ENCODE peak calls at places on chromosome 3, in five cellular contexts. J is NB4, X is AG04450, B is OCI-LY7, I is WERI-Rb-1. F is an unnamed sample.

GRCh38 chr3:58585994-58586393 is 8.8 kb upstream of the FAM107A start:
- DNase-seq in J (no peak), X (no peak), B (no peak), I (no peak), F (no peak)

GRCh38 chr3:45098315-45098714 is 47.9 kb downstream of the CDCP1 start:
- DNase-seq in J (peak), X (no peak), B (no peak), I (no peak), F (peak)

GRCh38 chr3:44323341-44323955 is 15.1 kb upstream of the TCAIM start:
- DNase-seq in J (peak), X (peak), B (peak), I (peak), F (peak)

GRCh38 chr3:177523991-177524438 is 326.7 kb upstream of the TBL1XR1 start:
- DNase-seq in J (no peak), X (no peak), B (no peak), I (no peak), F (peak)

GRCh38 chr3:17157713-17158112 is 273.0 kb downstream of the PLCL2 start:
- DNase-seq in J (no peak), X (no peak), B (no peak), I (no peak), F (no peak)

GRCh38 chr3:9676780-9677179 is 26.9 kb upstream of the CPNE9 start:
- DNase-seq in J (no peak), X (no peak), B (no peak), I (no peak), F (no peak)

GRCh38 chr3:151864423-151865101 is 8.9 kb upstream of the SUCNR1 start:
- DNase-seq in J (peak), X (peak), B (no peak), I (no peak), F (peak)

GRCh38 chr3:89692601-89693000 is 585.2 kb downstream of the EPHA3 start:
- DNase-seq in J (no peak), X (no peak), B (no peak), I (no peak), F (no peak)

GRCh38 chr3:113409676-113410075 is 31.6 kb downstream of the CFAP44 start:
- DNase-seq in J (peak), X (no peak), B (no peak), I (no peak), F (no peak)

DNA sequence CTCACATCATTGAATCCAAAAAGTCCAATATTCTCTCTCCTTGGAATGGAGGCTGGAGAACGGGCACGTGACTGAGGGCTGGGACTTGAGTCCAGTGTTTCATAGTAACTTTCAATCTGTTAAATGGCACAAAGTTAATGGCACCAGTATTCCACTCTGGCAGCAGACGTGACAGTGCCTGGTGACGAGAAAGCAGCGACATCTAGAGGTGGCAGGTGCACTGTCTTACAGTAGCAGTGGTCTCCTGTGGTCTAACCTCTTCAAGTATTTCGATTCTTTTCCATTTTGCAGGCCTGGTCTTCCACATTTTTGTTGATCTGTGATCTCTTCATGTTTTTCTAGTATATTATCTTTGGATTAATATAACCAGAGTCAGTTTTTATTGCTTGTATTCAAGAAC is 107.1 kb downstream of the OXSM start:
- DNase-seq in J (peak), X (no peak), B (peak), I (peak), F (no peak)
- TF ChIP-seq CTCF in J (peak), X (peak), B (peak), I (peak), F (peak)

DNA sequence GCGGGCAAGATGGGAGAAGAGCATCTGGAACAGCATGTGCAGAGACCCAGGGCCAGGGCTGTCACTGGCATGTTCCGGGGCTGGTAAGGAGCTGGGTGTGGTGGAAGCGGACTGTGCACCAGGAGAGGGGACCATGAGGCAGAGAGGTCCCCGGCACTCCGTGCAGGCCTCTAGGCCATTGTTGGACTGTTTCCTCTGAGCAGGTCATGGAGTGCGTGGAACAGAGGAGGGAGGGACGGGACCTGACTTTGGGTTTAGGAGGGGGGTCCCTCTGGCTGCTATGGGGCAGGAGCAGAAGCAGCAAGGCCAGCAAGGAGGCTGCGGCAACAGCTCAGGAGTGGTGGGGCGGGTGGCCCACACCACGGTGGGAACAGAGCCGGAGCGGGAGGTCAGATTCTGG is 47.1 kb downstream of the TPRA1 start:
- DNase-seq in J (no peak), X (no peak), B (no peak), I (no peak), F (no peak)
- H3K4me3 ChIP-seq in J (no peak), X (no peak), B (no peak), I (no peak), F (no peak)

DNA sequence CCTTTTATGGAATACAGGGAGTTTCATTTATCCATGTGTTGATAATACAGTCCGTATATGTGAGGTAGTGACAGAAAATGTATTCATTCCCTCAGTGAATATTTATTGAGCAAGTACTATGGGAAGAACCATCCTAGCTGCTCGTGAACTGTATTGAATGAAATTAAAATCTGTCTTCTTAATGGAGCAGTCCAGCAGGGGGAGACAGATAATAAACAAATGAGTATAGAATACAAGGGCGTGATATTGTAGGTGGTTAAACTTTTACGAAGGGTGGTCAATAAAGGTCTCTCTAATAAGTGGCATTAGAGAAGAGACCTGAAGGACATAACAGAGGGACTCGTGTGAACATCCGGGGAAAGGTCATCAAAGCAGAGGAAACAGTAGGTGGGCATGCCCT is 62.7 kb upstream of the OSTN start:
- DNase-seq in J (peak), X (no peak), B (peak), I (no peak), F (peak)
- TF ChIP-seq CTCF in J (peak), X (peak), B (peak), I (no peak), F (peak)

DNA sequence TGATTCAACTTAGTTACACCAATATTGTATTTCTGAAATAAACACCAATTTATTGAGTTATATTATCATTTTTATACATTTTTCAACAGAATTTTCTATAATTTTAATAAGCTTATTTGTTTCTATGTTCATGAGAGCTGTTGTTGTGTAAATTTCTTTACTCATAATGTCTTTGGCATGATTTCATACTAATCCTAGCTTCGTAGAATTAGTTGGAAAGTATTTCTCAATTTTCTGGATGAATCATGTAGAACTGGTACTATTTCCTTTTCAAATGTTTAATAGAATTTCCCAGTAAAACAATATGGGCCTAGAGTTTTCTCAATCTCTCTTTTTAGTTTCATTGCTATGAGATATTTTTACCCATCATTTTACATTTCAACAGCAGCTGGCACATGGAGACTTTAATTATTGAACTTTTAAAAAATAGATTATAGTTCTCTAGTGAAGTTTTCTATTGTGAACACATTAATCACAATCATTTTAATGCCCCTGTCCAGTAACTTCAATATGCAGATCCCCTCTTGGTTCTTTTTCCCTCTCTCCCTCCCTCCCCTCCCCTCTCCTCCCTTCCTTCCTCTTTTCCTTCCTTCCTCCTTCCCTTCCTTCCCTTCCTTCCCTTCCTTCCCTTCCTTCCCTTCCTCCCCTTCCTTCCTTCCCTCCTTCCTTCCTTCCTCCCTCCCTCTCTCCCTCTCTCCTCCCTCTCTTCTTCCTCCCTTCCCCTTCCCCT is 1357.1 kb downstream of the ZPLD1 start:
- DNase-seq in J (no peak), X (no peak), B (no peak), I (no peak), F (no peak)
- H3K4me3 ChIP-seq in J (no peak), X (no peak), B (no peak), I (no peak), F (no peak)

DNA sequence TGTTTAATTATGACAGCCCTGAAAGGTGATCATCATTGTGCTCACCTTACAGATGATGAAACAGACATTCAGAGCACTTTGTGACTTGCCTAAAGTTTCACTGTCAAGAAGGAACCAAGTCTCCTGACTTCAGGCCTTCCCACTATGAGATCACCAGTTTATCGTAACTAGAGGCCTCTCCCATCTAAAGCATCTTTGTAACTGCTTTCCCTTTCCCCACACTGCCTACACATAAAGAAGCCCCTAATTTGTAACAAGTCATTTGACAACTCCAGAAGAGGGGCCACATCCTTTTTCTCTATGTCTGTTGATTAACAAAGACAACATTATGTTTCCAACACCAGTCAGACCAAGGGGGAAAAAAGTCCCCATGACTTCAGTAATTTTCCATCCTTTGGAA is 1.1 kb downstream of the KLHL6 start:
- DNase-seq in J (peak), X (no peak), B (peak), I (no peak), F (no peak)
- TF ChIP-seq CTCF in J (no peak), X (no peak), B (no peak), I (no peak), F (no peak)

GRCh38 chr3:132507657-132508056 is 89.4 kb upstream of the ACKR4 start:
- DNase-seq in J (no peak), X (no peak), B (no peak), I (no peak), F (no peak)
- H3K4me3 ChIP-seq in J (no peak), X (no peak), B (no peak), I (no peak), F (no peak)